ENCODE peak calls at places on chromosomes 6 and 20, in six cellular contexts. One of them, this sample, is unnamed.

GRCh38 chr6:75747371-75747984 is 1.6 kb upstream of the MYO6 start:
- DNase-seq in fibroblast of lung: no peak
- DNase-seq in astrocyte: no peak
- DNase-seq in endothelial cell of umbilical vein: no peak
- DNase-seq in IMR-90: no peak
- DNase-seq in neural progenitor cell: no peak
- DNase-seq in this sample: no peak

GRCh38 chr6:107917468-107918375 is 40.3 kb downstream of the SEC63 start:
- DNase-seq in fibroblast of lung: no peak
- DNase-seq in astrocyte: no peak
- DNase-seq in endothelial cell of umbilical vein: no peak
- DNase-seq in IMR-90: no peak
- DNase-seq in neural progenitor cell: peak
- DNase-seq in this sample: no peak

GRCh38 chr20:43241057-43241702 is 51.5 kb upstream of the PTPRT start:
- DNase-seq in fibroblast of lung: no peak
- DNase-seq in astrocyte: no peak
- DNase-seq in endothelial cell of umbilical vein: no peak
- DNase-seq in IMR-90: no peak
- DNase-seq in neural progenitor cell: no peak
- DNase-seq in this sample: no peak

GRCh38 chr6:150667977-150668716 is 68.5 kb downstream of the PLEKHG1 start:
- DNase-seq in fibroblast of lung: peak
- DNase-seq in astrocyte: peak
- DNase-seq in endothelial cell of umbilical vein: peak
- DNase-seq in IMR-90: peak
- DNase-seq in neural progenitor cell: peak
- DNase-seq in this sample: no peak

GRCh38 chr6:111692327-111693164 is 86.9 kb upstream of the TRAF3IP2 start:
- DNase-seq in fibroblast of lung: peak
- DNase-seq in astrocyte: peak
- DNase-seq in endothelial cell of umbilical vein: no peak
- DNase-seq in IMR-90: no peak
- DNase-seq in neural progenitor cell: no peak
- DNase-seq in this sample: no peak

GRCh38 chr6:13005994-13006393 is 289.4 kb downstream of the PHACTR1 start:
- DNase-seq in fibroblast of lung: no peak
- DNase-seq in astrocyte: no peak
- DNase-seq in endothelial cell of umbilical vein: no peak
- DNase-seq in IMR-90: no peak
- DNase-seq in neural progenitor cell: no peak
- DNase-seq in this sample: no peak

GRCh38 chr6:151241853-151242252 is 2.1 kb downstream of the AKAP12 start:
- DNase-seq in fibroblast of lung: no peak
- DNase-seq in astrocyte: no peak
- DNase-seq in endothelial cell of umbilical vein: no peak
- DNase-seq in IMR-90: no peak
- DNase-seq in neural progenitor cell: no peak
- DNase-seq in this sample: no peak

GRCh38 chr6:76683985-76684384 is 611.5 kb upstream of the IMPG1 start:
- DNase-seq in fibroblast of lung: no peak
- DNase-seq in astrocyte: no peak
- DNase-seq in endothelial cell of umbilical vein: no peak
- DNase-seq in IMR-90: no peak
- DNase-seq in neural progenitor cell: no peak
- DNase-seq in this sample: no peak

GRCh38 chr20:26208296-26209091 is 511.8 kb upstream of the ZNF337 start:
- DNase-seq in fibroblast of lung: peak
- DNase-seq in astrocyte: no peak
- DNase-seq in endothelial cell of umbilical vein: no peak
- DNase-seq in IMR-90: no peak
- DNase-seq in neural progenitor cell: peak
- DNase-seq in this sample: peak

GRCh38 chr6:138231399-138231886 is 13.2 kb upstream of the PBOV1 start:
- DNase-seq in fibroblast of lung: no peak
- DNase-seq in astrocyte: no peak
- DNase-seq in endothelial cell of umbilical vein: peak
- DNase-seq in IMR-90: no peak
- DNase-seq in neural progenitor cell: no peak
- DNase-seq in this sample: no peak

GRCh38 chr20:17835240-17835940 is 133.2 kb downstream of the SNX5 start:
- DNase-seq in fibroblast of lung: peak
- DNase-seq in astrocyte: peak
- DNase-seq in endothelial cell of umbilical vein: peak
- DNase-seq in IMR-90: peak
- DNase-seq in neural progenitor cell: no peak
- DNase-seq in this sample: no peak

GRCh38 chr20:4109587-4109986 is 94.2 kb upstream of the RNF24 start:
- DNase-seq in fibroblast of lung: no peak
- DNase-seq in astrocyte: no peak
- DNase-seq in endothelial cell of umbilical vein: no peak
- DNase-seq in IMR-90: no peak
- DNase-seq in neural progenitor cell: no peak
- DNase-seq in this sample: no peak

GRCh38 chr6:33952016-33952415 is 148.2 kb upstream of the MLN start:
- DNase-seq in fibroblast of lung: no peak
- DNase-seq in astrocyte: no peak
- DNase-seq in endothelial cell of umbilical vein: no peak
- DNase-seq in IMR-90: no peak
- DNase-seq in neural progenitor cell: no peak
- DNase-seq in this sample: no peak

GRCh38 chr20:48703107-48703506 is 124.7 kb downstream of the PREX1 start:
- DNase-seq in fibroblast of lung: no peak
- DNase-seq in astrocyte: no peak
- DNase-seq in endothelial cell of umbilical vein: no peak
- DNase-seq in IMR-90: no peak
- DNase-seq in neural progenitor cell: no peak
- DNase-seq in this sample: no peak

GRCh38 chr20:43559588-43559987 is 761 bp downstream of the SGK2 start:
- DNase-seq in fibroblast of lung: no peak
- DNase-seq in astrocyte: no peak
- DNase-seq in endothelial cell of umbilical vein: no peak
- DNase-seq in IMR-90: no peak
- DNase-seq in neural progenitor cell: no peak
- DNase-seq in this sample: no peak

GRCh38 chr6:47669684-47670515 is 28.5 kb upstream of the ADGRF4 start:
- DNase-seq in fibroblast of lung: peak
- DNase-seq in astrocyte: peak
- DNase-seq in endothelial cell of umbilical vein: no peak
- DNase-seq in IMR-90: no peak
- DNase-seq in neural progenitor cell: peak
- DNase-seq in this sample: no peak

GRCh38 chr6:143843689-143844405 is 709 bp downstream of the LTV1 start:
- DNase-seq in fibroblast of lung: peak
- DNase-seq in astrocyte: no peak
- DNase-seq in endothelial cell of umbilical vein: no peak
- DNase-seq in IMR-90: peak
- DNase-seq in neural progenitor cell: peak
- DNase-seq in this sample: no peak

GRCh38 chr6:75602164-75602896 is 650 bp downstream of the SENP6 start:
- DNase-seq in fibroblast of lung: peak
- DNase-seq in astrocyte: peak
- DNase-seq in endothelial cell of umbilical vein: peak
- DNase-seq in IMR-90: peak
- DNase-seq in neural progenitor cell: peak
- DNase-seq in this sample: no peak

GRCh38 chr6:43723737-43724295 is 36.2 kb upstream of the MRPS18A start:
- DNase-seq in fibroblast of lung: peak
- DNase-seq in astrocyte: peak
- DNase-seq in endothelial cell of umbilical vein: peak
- DNase-seq in IMR-90: peak
- DNase-seq in neural progenitor cell: peak
- DNase-seq in this sample: peak

GRCh38 chr6:2505624-2506023 is 245.1 kb downstream of the MYLK4 start:
- DNase-seq in fibroblast of lung: no peak
- DNase-seq in astrocyte: no peak
- DNase-seq in endothelial cell of umbilical vein: no peak
- DNase-seq in IMR-90: no peak
- DNase-seq in neural progenitor cell: peak
- DNase-seq in this sample: peak

DNA sequence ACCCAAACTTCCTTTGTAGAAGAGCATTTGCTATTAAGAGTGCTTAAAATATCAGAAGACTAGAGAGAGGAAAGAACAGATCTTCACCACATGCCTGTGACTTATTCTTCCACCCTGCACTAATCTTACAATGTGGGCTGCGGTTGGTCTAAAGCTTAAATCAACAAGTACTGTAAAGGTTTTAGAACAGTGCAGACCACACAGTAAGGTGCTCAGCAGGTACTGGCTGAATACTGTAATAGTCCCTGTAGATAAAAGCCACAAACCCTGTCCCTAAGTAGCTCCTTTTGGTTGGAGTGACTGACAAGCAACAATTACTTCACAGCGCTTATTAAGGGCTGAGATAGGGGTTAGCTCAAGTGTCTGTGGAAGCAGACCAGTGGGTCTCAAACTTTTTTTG is 972 bp upstream of the PHF3 start:
- DNase-seq in fibroblast of lung: peak
- DNase-seq in astrocyte: peak
- DNase-seq in endothelial cell of umbilical vein: no peak
- DNase-seq in IMR-90: no peak
- DNase-seq in neural progenitor cell: peak
- DNase-seq in this sample: no peak
- H2AFZ ChIP-seq in fibroblast of lung: no peak
- H2AFZ ChIP-seq in astrocyte: peak
- H2AFZ ChIP-seq in endothelial cell of umbilical vein: peak
- H2AFZ ChIP-seq in IMR-90: no peak
- H2AFZ ChIP-seq in neural progenitor cell: no peak
- H2AFZ ChIP-seq in this sample: peak

DNA sequence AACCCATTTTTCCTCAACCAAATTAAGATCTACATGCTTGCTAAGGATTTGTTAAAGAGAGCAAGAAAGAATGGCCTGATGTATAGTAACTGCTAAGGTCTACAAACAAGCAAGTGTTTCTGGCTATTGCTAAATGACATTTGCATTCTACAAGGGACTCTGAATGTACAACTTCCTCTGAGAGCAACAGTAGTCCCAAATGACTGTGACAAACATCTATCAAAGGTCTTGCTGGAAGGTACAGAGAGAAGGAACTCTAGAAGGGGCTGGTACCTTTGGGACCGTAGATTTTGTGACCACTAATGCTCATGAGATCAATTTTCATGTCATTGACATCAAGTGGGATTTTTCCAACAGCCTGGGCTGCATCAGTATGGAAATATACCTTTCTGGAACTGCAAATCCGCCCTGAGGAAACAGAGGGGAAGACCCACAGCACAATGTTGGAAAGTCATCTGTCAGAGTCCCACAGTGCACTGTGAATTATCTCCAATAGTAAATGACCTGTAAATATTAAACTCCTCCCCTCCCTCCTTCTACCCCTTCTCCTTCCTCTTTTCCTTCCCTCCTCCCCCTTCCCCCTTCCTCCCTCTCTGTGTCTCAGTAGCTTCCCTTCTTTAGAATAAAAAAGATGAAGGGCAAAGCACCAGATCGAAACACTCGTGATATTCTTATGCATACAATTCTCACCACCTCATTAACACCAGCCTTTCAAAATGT is 15.9 kb upstream of the CPNE1 start:
- DNase-seq in fibroblast of lung: no peak
- DNase-seq in astrocyte: no peak
- DNase-seq in endothelial cell of umbilical vein: no peak
- DNase-seq in IMR-90: no peak
- DNase-seq in neural progenitor cell: no peak
- DNase-seq in this sample: no peak
- H2AFZ ChIP-seq in fibroblast of lung: no peak
- H2AFZ ChIP-seq in astrocyte: no peak
- H2AFZ ChIP-seq in endothelial cell of umbilical vein: no peak
- H2AFZ ChIP-seq in IMR-90: no peak
- H2AFZ ChIP-seq in neural progenitor cell: no peak
- H2AFZ ChIP-seq in this sample: no peak

GRCh38 chr6:100176321-100176950 is 182.4 kb upstream of the MCHR2 start:
- DNase-seq in fibroblast of lung: peak
- DNase-seq in astrocyte: peak
- DNase-seq in endothelial cell of umbilical vein: peak
- DNase-seq in IMR-90: peak
- DNase-seq in neural progenitor cell: peak
- DNase-seq in this sample: no peak
- H2AFZ ChIP-seq in fibroblast of lung: peak
- H2AFZ ChIP-seq in astrocyte: peak
- H2AFZ ChIP-seq in endothelial cell of umbilical vein: peak
- H2AFZ ChIP-seq in IMR-90: peak
- H2AFZ ChIP-seq in neural progenitor cell: peak
- H2AFZ ChIP-seq in this sample: peak

GRCh38 chr6:51949451-51949850 is 138.0 kb downstream of the PKHD1 start:
- DNase-seq in fibroblast of lung: no peak
- DNase-seq in astrocyte: no peak
- DNase-seq in endothelial cell of umbilical vein: no peak
- DNase-seq in IMR-90: no peak
- DNase-seq in neural progenitor cell: peak
- DNase-seq in this sample: no peak
- H2AFZ ChIP-seq in fibroblast of lung: no peak
- H2AFZ ChIP-seq in astrocyte: no peak
- H2AFZ ChIP-seq in endothelial cell of umbilical vein: no peak
- H2AFZ ChIP-seq in IMR-90: no peak
- H2AFZ ChIP-seq in neural progenitor cell: peak
- H2AFZ ChIP-seq in this sample: peak

DNA sequence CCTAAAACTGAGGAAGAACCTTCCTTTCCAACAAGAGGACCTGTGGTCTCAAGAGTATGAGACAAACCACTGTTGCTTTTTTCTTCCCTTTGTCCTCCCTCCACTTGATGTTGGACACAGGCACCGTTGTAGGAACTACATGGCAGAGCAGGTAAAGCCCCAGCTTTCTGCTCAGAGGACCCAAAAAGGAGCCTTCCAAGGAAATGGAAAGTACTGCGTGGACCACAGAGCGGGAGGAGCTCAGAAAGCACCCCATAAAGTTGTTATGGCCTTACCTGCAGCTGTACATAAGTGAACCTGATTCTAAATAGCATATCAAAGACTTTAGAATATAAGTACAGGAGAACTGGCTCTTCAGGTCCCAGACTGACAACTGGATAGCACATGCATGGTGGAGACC is 29.4 kb downstream of the TMEM74B start:
- DNase-seq in fibroblast of lung: no peak
- DNase-seq in astrocyte: no peak
- DNase-seq in endothelial cell of umbilical vein: no peak
- DNase-seq in IMR-90: no peak
- DNase-seq in neural progenitor cell: no peak
- DNase-seq in this sample: no peak
- H2AFZ ChIP-seq in fibroblast of lung: no peak
- H2AFZ ChIP-seq in astrocyte: no peak
- H2AFZ ChIP-seq in endothelial cell of umbilical vein: no peak
- H2AFZ ChIP-seq in IMR-90: no peak
- H2AFZ ChIP-seq in neural progenitor cell: no peak
- H2AFZ ChIP-seq in this sample: no peak

DNA sequence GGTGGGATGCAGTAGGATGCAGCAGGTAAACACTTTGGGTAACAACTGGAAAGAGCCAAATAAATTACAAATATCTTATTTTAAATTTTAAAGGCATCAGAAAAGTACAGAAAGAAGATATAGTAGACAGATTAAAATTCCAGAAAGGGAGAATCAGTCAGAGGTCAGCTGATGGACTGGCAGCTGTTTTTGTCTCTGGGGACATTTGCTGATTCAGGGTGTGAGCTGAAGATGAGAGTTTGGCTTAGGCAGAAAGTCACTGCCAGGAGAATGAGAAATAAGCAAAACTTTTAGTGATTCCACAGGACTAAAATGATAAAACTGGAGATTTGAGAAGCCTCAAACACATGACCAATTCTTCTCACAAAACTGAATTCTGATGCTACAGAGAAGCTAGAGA is 39.5 kb downstream of the AHI1 start:
- DNase-seq in fibroblast of lung: no peak
- DNase-seq in astrocyte: no peak
- DNase-seq in endothelial cell of umbilical vein: no peak
- DNase-seq in IMR-90: no peak
- DNase-seq in neural progenitor cell: no peak
- DNase-seq in this sample: no peak
- H2AFZ ChIP-seq in fibroblast of lung: no peak
- H2AFZ ChIP-seq in astrocyte: no peak
- H2AFZ ChIP-seq in endothelial cell of umbilical vein: no peak
- H2AFZ ChIP-seq in IMR-90: no peak
- H2AFZ ChIP-seq in neural progenitor cell: no peak
- H2AFZ ChIP-seq in this sample: no peak